ENCODE peak calls at places on chromosomes 6 and 20, in ten cellular contexts. J is tibial artery, G is foreskin fibroblast, Q is testis, R is fibroblast of lung, T is heart right ventricle, B is dorsolateral prefrontal cortex, S is GM12865, Y is mesothelial cell of epicardium, X is RWPE2. U is an unnamed sample.

GRCh38 chr6:5096482-5096881 is 11.3 kb downstream of the PPP1R3G start:
- DNase-seq in G (no peak), T (peak; percentile 46), S (peak; percentile 23), J (no peak), R (peak; percentile 22), Y (no peak), Q (no peak), B (no peak), X (no peak), U (no peak)

GRCh38 chr6:84764332-84765049 is at the start of gene TBX18:
- DNase-seq in R (peak; percentile 95), Q (peak; percentile 95), J (peak; percentile 98), X (peak; percentile 95), S (no peak), B (peak; percentile 36), T (peak; percentile 87), Y (peak; percentile 79), G (peak; percentile 100), U (peak; percentile 96)

GRCh38 chr6:118992186-118992795 is 57.3 kb upstream of the MCM9 start:
- DNase-seq in S (no peak), Q (no peak), G (no peak), X (no peak), B (no peak), T (no peak), J (no peak), Y (no peak), R (no peak), U (no peak)

GRCh38 chr20:35329435-35330139 is 37.4 kb upstream of the FAM83C start:
- DNase-seq in X (no peak), G (peak; percentile 41), Q (no peak), T (no peak), R (peak; percentile 46), S (peak; percentile 58), Y (no peak), J (no peak), B (no peak), U (no peak)

GRCh38 chr20:41030536-41031242 is 2.1 kb downstream of the TOP1 start:
- DNase-seq in T (no peak), Y (no peak), G (peak; percentile 52), J (no peak), R (peak; percentile 90), Q (no peak), B (no peak), X (no peak), S (no peak), U (no peak)

GRCh38 chr20:3473944-3474343 is 3.1 kb downstream of the ATRN start:
- DNase-seq in S (peak; percentile 18), Y (no peak), G (no peak), B (no peak), X (no peak), J (no peak), Q (no peak), R (no peak), T (no peak), U (no peak)

GRCh38 chr6:108656834-108657233 is 96.1 kb downstream of the FOXO3 start:
- DNase-seq in G (no peak), Q (no peak), R (no peak), Y (no peak), S (no peak), X (no peak), T (no peak), B (no peak), J (no peak), U (no peak)

GRCh38 chr20:1946762-1947534 is 46.9 kb downstream of the PDYN start:
- DNase-seq in R (peak; percentile 17), B (no peak), Q (peak; percentile 47), Y (peak; percentile 34), J (peak; percentile 37), X (peak; percentile 48), T (peak; percentile 30), G (no peak), S (no peak), U (no peak)

GRCh38 chr6:75204222-75204958 is 1.5 kb downstream of the COL12A1 start:
- DNase-seq in G (peak; percentile 92), S (peak; percentile 58), Y (no peak), B (peak; percentile 78), T (peak; percentile 70), R (peak; percentile 97), J (peak; percentile 72), Q (peak; percentile 84), X (peak; percentile 82), U (no peak)

GRCh38 chr20:41050361-41051019 is 21.9 kb downstream of the TOP1 start:
- DNase-seq in Y (no peak), J (no peak), T (no peak), B (no peak), R (peak; percentile 49), S (no peak), G (no peak), X (no peak), Q (peak; percentile 31), U (no peak)

GRCh38 chr6:13767121-13767794 is 47.1 kb downstream of the MCUR1 start:
- DNase-seq in T (peak; percentile 35), X (no peak), Y (no peak), J (peak; percentile 66), R (peak; percentile 46), B (peak; percentile 60), S (peak; percentile 26), G (peak; percentile 20), Q (peak; percentile 76), U (no peak)

GRCh38 chr6:41519305-41519747 is 26.9 kb upstream of the FOXP4 start:
- DNase-seq in Q (no peak), J (no peak), R (no peak), Y (no peak), T (no peak), X (no peak), B (no peak), S (no peak), G (no peak), U (no peak)

GRCh38 chr6:133062077-133062476 is 179.1 kb upstream of the EYA4 start:
- DNase-seq in G (peak; percentile 42), Q (no peak), B (no peak), X (no peak), S (no peak), Y (no peak), T (no peak), J (no peak), R (peak; percentile 100), U (no peak)

GRCh38 chr6:17281100-17281496 is at the start of gene RBM24:
- DNase-seq in R (peak; percentile 82), B (peak; percentile 56), Q (peak; percentile 58), G (peak; percentile 73), Y (peak; percentile 34), J (peak; percentile 64), T (peak; percentile 55), X (no peak), S (no peak), U (no peak)

GRCh38 chr6:17281497-17282481 is 628 bp downstream of the RBM24 start:
- DNase-seq in G (no peak), S (no peak), R (peak; percentile 41), X (no peak), B (no peak), T (peak; percentile 17), Y (no peak), Q (no peak), J (no peak), U (peak; percentile 88)

GRCh38 chr6:17278289-17279061 is 2.7 kb upstream of the RBM24 start:
- DNase-seq in Q (no peak), Y (no peak), S (no peak), B (no peak), G (peak; percentile 55), T (no peak), X (no peak), R (peak; percentile 47), J (no peak), U (no peak)

GRCh38 chr6:17280138-17280537 is 1.0 kb upstream of the RBM24 start:
- DNase-seq in B (no peak), T (no peak), G (no peak), R (no peak), J (no peak), S (no peak), Y (no peak), Q (no peak), X (no peak), U (no peak)

GRCh38 chr6:17280552-17281090 is 540 bp upstream of the RBM24 start:
- DNase-seq in J (peak; percentile 51), S (no peak), B (peak; percentile 12), G (no peak), Q (peak; percentile 30), T (peak; percentile 76), Y (peak; percentile 37), X (no peak), R (no peak), U (no peak)
- TF ChIP-seq CTCF in J (peak; percentile 9), S (no peak), B (no peak), G (no peak), Q (no peak), T (peak; percentile 18), Y (no peak), X (no peak), R (no peak), U (no peak)

GRCh38 chr6:39867592-39867991 is 66.7 kb downstream of the MOCS1 start:
- DNase-seq in G (no peak), B (no peak), Y (no peak), S (no peak), T (no peak), Q (no peak), R (no peak), J (no peak), X (no peak), U (no peak)
- TF ChIP-seq CTCF in G (no peak), B (no peak), Y (no peak), S (no peak), T (no peak), Q (no peak), R (peak; percentile 11), J (no peak), X (no peak), U (peak; percentile 28)

GRCh38 chr20:58651823-58652605 is 931 bp downstream of the STX16 start:
- DNase-seq in R (peak; percentile 80), X (peak; percentile 74), Q (peak; percentile 68), T (peak; percentile 40), B (no peak), S (peak; percentile 91), J (peak; percentile 32), G (peak; percentile 57), Y (no peak), U (no peak)
- TF ChIP-seq CTCF in R (no peak), X (no peak), Q (no peak), T (no peak), B (no peak), S (no peak), J (no peak), G (peak; percentile 2), Y (no peak), U (peak; percentile 53)

GRCh38 chr20:21151791-21152190 is 25.9 kb downstream of the KIZ start:
- DNase-seq in B (no peak), X (no peak), R (no peak), T (no peak), Y (no peak), S (no peak), Q (peak; percentile 29), G (no peak), J (no peak), U (no peak)

GRCh38 chr20:21147593-21147992 is 21.7 kb downstream of the KIZ start:
- DNase-seq in G (peak; percentile 40), X (no peak), S (no peak), Y (no peak), T (no peak), Q (no peak), J (no peak), R (no peak), B (peak; percentile 21), U (no peak)

GRCh38 chr20:21145424-21145823 is 19.5 kb downstream of the KIZ start:
- DNase-seq in Y (no peak), X (no peak), B (no peak), J (no peak), G (no peak), Q (no peak), T (no peak), S (no peak), R (no peak), U (no peak)

GRCh38 chr20:21146242-21146641 is 20.4 kb downstream of the KIZ start:
- DNase-seq in G (no peak), Y (no peak), X (no peak), S (no peak), R (no peak), Q (no peak), J (no peak), T (no peak), B (no peak), U (no peak)

GRCh38 chr20:21149344-21149743 is 23.5 kb downstream of the KIZ start:
- DNase-seq in B (no peak), Q (no peak), R (no peak), Y (no peak), T (no peak), X (no peak), G (no peak), S (no peak), J (no peak), U (no peak)
- TF ChIP-seq CTCF in B (no peak), Q (no peak), R (no peak), Y (no peak), T (no peak), X (no peak), G (no peak), S (no peak), J (no peak), U (no peak)